ENCODE peak calls at places on chromosomes 3 and 15, in four cellular contexts. B is PC-3, J is endothelial cell of umbilical vein, I is trophoblast cell. X is an unnamed sample.

GRCh38 chr3:195149292-195149691 is 121.7 kb downstream of the XXYLT1 start:
- DNase-seq in B (no peak), J (peak), I (no peak), X (no peak)

GRCh38 chr3:21273256-21273999 is 477.6 kb downstream of the ZNF385D start:
- DNase-seq in B (no peak), J (peak), I (no peak), X (no peak)

GRCh38 chr15:90047956-90048575 is 46.9 kb downstream of the ZNF710 start:
- DNase-seq in B (no peak), J (no peak), I (no peak), X (no peak)

GRCh38 chr3:196501316-196502064 is 2.1 kb downstream of the RNF168 start:
- DNase-seq in B (peak), J (no peak), I (peak), X (no peak)

GRCh38 chr3:179811321-179812095 is 158.7 kb downstream of the USP13 start:
- DNase-seq in B (peak), J (peak), I (peak), X (peak)

GRCh38 chr3:69088033-69088432 is 3.3 kb downstream of the ARL6IP5 start:
- DNase-seq in B (peak), J (peak), I (peak), X (no peak)

GRCh38 chr3:55036883-55037577 is 109.2 kb upstream of the LRTM1 start:
- DNase-seq in B (no peak), J (no peak), I (no peak), X (no peak)

GRCh38 chr3:139122612-139123011 is 77.9 kb upstream of the PRR23C start:
- DNase-seq in B (no peak), J (no peak), I (no peak), X (peak)

GRCh38 chr3:176590722-176591121 is 606.6 kb downstream of the TBL1XR1 start:
- DNase-seq in B (peak), J (peak), I (no peak), X (no peak)

GRCh38 chr15:90531147-90531546 is 1.4 kb downstream of the CRTC3 start:
- DNase-seq in B (no peak), J (no peak), I (no peak), X (no peak)

GRCh38 chr3:126538316-126538715 is 14.4 kb downstream of the CHST13 start:
- DNase-seq in B (no peak), J (no peak), I (no peak), X (peak)

GRCh38 chr3:127606981-127607595 is 8.9 kb downstream of the MCM2 start:
- DNase-seq in B (peak), J (no peak), I (no peak), X (no peak)

GRCh38 chr3:31833391-31834165 is 147.5 kb downstream of the OSBPL10 start:
- DNase-seq in B (no peak), J (no peak), I (no peak), X (no peak)

GRCh38 chr15:81939604-81940440 is 106.0 kb downstream of the MEX3B start:
- DNase-seq in B (peak), J (peak), I (peak), X (peak)

GRCh38 chr15:68428431-68428940 is 3.5 kb downstream of the ITGA11 start:
- DNase-seq in B (no peak), J (no peak), I (no peak), X (no peak)

GRCh38 chr3:193589616-193590015 is 3.4 kb upstream of the OPA1 start:
- DNase-seq in B (no peak), J (no peak), I (no peak), X (no peak)

GRCh38 chr3:98778852-98779379 is 15.8 kb downstream of the ST3GAL6 start:
- DNase-seq in B (no peak), J (peak), I (peak), X (no peak)

GRCh38 chr3:87350367-87351199 is 74.2 kb upstream of the POU1F1 start:
- DNase-seq in B (peak), J (peak), I (peak), X (no peak)

GRCh38 chr3:151305081-151305777 is 11.4 kb downstream of the GPR87 start:
- DNase-seq in B (peak), J (no peak), I (peak), X (peak)

GRCh38 chr3:62662680-62663079 is 212.5 kb downstream of the CADPS start:
- DNase-seq in B (no peak), J (no peak), I (no peak), X (no peak)

GRCh38 chr3:189809583-189809982 is 178.4 kb downstream of the TP63 start:
- DNase-seq in B (no peak), J (no peak), I (no peak), X (no peak)

GRCh38 chr3:150300847-150301517 is 107.1 kb upstream of the TSC22D2 start:
- DNase-seq in B (peak), J (peak), I (peak), X (no peak)

GRCh38 chr15:70585707-70586034 is 177.7 kb downstream of the UACA start:
- DNase-seq in B (no peak), J (no peak), I (no peak), X (no peak)

GRCh38 chr15:52546031-52546751 is 17.5 kb upstream of the MYO5A start:
- DNase-seq in B (no peak), J (no peak), I (no peak), X (no peak)

GRCh38 chr3:112020653-112021052 is 13.9 kb upstream of the TMPRSS7 start:
- DNase-seq in B (no peak), J (no peak), I (peak), X (no peak)

GRCh38 chr3:138938056-138938876 is 8.7 kb downstream of the FOXL2 start:
- DNase-seq in B (no peak), J (no peak), I (no peak), X (peak)

GRCh38 chr3:45932112-45932511 is 11.2 kb upstream of the CXCR6 start:
- DNase-seq in B (no peak), J (no peak), I (no peak), X (no peak)

GRCh38 chr15:86915811-86916331 is 836.2 kb downstream of the AGBL1 start:
- DNase-seq in B (peak), J (no peak), I (peak), X (no peak)

GRCh38 chr3:50435382-50435781 is 68.1 kb downstream of the CACNA2D2 start:
- DNase-seq in B (no peak), J (no peak), I (no peak), X (no peak)

GRCh38 chr3:195073866-195074860 is 196.8 kb downstream of the XXYLT1 start:
- DNase-seq in B (no peak), J (no peak), I (no peak), X (no peak)

GRCh38 chr15:82710208-82710555 is 507 bp upstream of the AP3B2 start:
- DNase-seq in B (no peak), J (no peak), I (no peak), X (no peak)

GRCh38 chr15:48522911-48523310 is 122.6 kb downstream of the FBN1 start:
- DNase-seq in B (no peak), J (no peak), I (no peak), X (no peak)

GRCh38 chr15:68700395-68701123 is 120.1 kb downstream of the ANP32A start:
- DNase-seq in B (no peak), J (peak), I (no peak), X (peak)

GRCh38 chr3:135138776-135139175 is 343.7 kb downstream of the EPHB1 start:
- DNase-seq in B (no peak), J (no peak), I (no peak), X (no peak)

GRCh38 chr3:135136361-135137100 is 341.5 kb downstream of the EPHB1 start:
- DNase-seq in B (no peak), J (no peak), I (no peak), X (no peak)

GRCh38 chr3:135135445-135135844 is 340.4 kb downstream of the EPHB1 start:
- DNase-seq in B (no peak), J (no peak), I (no peak), X (no peak)

GRCh38 chr3:135134717-135135116 is 339.7 kb downstream of the EPHB1 start:
- DNase-seq in B (no peak), J (no peak), I (no peak), X (no peak)

GRCh38 chr3:135137296-135137695 is 342.2 kb downstream of the EPHB1 start:
- DNase-seq in B (no peak), J (no peak), I (no peak), X (no peak)
- H3K4me2 ChIP-seq in B (no peak), J (no peak), I (no peak), X (no peak)

DNA sequence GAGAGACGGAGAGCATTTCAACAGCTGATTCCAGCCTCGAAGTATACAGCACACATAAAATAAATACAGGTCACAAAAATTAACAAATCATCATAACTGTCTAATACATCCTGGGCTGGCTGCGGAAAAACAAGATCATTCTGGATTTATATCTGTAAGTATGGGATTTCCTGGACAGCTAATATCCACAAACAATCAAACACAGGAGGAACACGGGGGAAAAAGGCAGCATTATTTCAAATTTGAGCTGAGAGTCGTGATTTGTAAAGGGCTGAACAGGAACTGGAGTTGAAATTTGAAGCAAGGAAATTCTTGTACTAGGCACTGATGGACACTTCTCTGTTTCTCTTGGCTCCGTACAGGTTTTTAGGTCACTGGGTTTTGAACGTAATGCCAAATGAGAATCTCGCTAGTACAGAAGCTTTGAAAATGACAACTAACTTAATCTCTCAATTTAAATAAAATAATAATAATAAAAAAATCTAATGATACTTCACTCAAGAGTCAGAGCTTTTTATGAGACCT is 577.7 kb downstream of the FOXP1 start:
- DNase-seq in B (no peak), J (peak), I (no peak), X (no peak)
- H3K4me2 ChIP-seq in B (no peak), J (peak), I (no peak), X (no peak)

DNA sequence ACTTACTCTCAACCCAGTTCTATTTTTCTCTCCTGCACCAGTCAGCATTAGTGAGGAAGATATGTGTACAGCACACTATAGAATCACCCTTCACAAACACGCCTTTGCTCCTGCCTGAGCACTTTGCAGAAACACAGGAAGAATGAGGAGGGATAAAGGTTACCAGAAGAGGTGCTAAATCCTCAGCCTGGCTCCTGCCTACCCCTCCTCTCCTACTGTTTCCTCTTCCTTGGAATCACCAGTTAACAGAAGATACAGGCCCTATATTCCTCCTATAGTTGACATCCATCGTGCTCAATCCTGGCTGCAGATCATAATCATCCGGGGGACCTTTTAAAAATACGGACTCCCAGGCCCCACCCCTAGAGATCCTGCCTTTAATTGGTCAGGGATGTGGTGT is 28.9 kb downstream of the PARP15 start:
- DNase-seq in B (no peak), J (no peak), I (no peak), X (no peak)
- H3K4me2 ChIP-seq in B (no peak), J (no peak), I (no peak), X (no peak)

GRCh38 chr3:171365489-171365888 is 94.7 kb downstream of the TNIK start:
- DNase-seq in B (no peak), J (no peak), I (no peak), X (no peak)

GRCh38 chr3:171366043-171366442 is 94.2 kb downstream of the TNIK start:
- DNase-seq in B (peak), J (no peak), I (no peak), X (no peak)

GRCh38 chr3:171364500-171364899 is 95.7 kb downstream of the TNIK start:
- DNase-seq in B (no peak), J (no peak), I (no peak), X (no peak)

GRCh38 chr3:171362575-171362974 is 97.6 kb downstream of the TNIK start:
- DNase-seq in B (no peak), J (no peak), I (no peak), X (no peak)

DNA sequence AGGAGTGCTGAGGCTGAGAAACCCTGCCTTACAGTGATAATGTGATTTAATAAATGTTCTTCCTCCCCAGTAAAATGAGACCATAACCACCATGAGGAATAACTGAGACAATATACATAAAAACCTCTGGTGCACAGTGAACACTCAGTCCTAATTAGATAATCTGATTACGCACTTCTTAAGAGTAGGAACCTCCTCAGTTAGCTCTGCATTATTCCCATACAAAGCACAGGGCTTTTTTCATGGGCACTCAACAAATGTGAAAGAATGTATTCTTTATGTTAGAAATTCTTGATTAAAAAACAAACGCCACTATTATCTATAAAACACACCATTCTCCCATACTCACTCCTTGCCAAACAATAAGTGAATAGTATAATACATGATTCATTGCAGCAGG is 97.0 kb downstream of the TNIK start:
- DNase-seq in B (no peak), J (no peak), I (no peak), X (no peak)
- H3K4me2 ChIP-seq in B (no peak), J (no peak), I (no peak), X (no peak)

GRCh38 chr3:129559565-129560079 is 16.6 kb downstream of the H1-8 start:
- DNase-seq in B (no peak), J (no peak), I (no peak), X (no peak)
- H3K4me2 ChIP-seq in B (no peak), J (no peak), I (no peak), X (no peak)

DNA sequence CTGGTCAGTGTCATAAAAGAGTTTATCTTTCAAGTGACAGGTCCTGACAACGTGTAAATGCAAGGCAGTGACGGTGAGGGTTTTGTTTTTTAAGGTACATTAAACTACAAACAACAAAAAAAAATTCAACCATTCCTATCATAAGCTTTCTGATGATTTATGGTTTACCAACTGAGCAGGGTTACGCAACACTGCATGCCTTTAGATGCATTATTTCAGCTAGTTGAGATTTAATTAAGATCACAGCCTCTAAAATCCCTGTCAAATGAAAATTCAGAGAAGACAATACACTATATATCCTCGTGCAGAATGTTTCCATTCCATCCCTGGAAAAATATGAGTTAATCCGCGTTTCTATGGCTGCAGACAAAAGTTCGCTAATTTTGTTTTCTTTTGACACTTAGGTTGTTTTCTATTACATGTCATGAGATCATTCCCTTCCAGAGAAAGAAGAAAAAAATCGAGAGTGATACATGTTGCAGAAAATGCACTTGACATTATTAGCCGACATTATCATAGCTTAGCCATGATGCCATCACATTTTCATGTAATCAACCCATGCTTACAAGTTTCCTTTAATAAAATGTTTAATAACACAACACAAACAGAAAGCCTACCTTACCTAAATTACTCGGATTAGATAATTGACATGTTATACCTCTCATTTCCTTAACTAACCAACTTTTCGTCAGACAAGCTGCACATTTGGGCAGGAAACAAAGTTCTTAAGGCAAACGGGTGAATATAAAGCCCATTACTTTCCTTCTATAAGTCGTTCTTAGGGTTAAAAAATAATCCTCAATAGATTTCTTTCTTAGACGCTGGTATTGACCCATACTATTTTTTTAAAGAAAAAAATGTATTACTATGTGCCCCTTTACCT is 521.2 kb downstream of the FOXP1 start:
- DNase-seq in B (peak), J (peak), I (peak), X (no peak)
- H3K4me2 ChIP-seq in B (peak), J (peak), I (no peak), X (no peak)

GRCh38 chr3:122233109-122233952 is 49.9 kb downstream of the CASR start:
- DNase-seq in B (no peak), J (no peak), I (peak), X (no peak)

GRCh38 chr3:122234117-122234516 is 50.6 kb downstream of the CASR start:
- DNase-seq in B (no peak), J (no peak), I (no peak), X (no peak)

GRCh38 chr3:122232485-122232884 is 49.0 kb downstream of the CASR start:
- DNase-seq in B (no peak), J (no peak), I (no peak), X (no peak)

GRCh38 chr3:122231781-122232180 is 48.3 kb downstream of the CASR start:
- DNase-seq in B (no peak), J (no peak), I (peak), X (no peak)

DNA sequence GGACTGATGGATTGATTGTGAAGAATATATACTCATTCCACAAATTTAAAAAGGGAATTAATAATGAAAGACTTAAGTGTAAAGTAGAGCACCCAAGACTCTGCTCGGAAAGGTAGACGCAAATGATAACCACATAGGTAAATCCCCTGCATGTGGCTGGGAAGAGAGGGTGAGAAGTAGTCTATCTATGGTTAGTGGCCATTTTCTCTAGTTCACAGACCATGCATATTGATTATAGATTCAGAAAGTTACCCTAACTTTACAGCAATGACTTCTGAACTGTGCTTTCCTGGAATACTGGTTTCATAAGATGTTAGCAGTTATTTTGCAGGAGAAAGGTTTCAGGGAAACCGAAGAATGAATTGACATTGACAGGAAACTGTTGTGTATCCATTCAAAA is 51.7 kb downstream of the CASR start:
- DNase-seq in B (no peak), J (no peak), I (no peak), X (no peak)
- H3K4me2 ChIP-seq in B (no peak), J (no peak), I (no peak), X (no peak)

GRCh38 chr15:63190993-63191392 is 1.6 kb downstream of the RAB8B start:
- DNase-seq in B (no peak), J (no peak), I (peak), X (no peak)
- H3K4me2 ChIP-seq in B (peak), J (peak), I (no peak), X (peak)

GRCh38 chr15:63210151-63211051 is 21.0 kb downstream of the RAB8B start:
- DNase-seq in B (no peak), J (no peak), I (no peak), X (no peak)
- H3K4me2 ChIP-seq in B (no peak), J (no peak), I (no peak), X (peak)

X was measured in H1.